ENCODE peak calls at places on chromosomes 4 and X, in eight cellular contexts. Z is colonic mucosa; N is activated naive CD4-positive, alpha-beta T cell; D is activated CD4-positive, alpha-beta T cell treated with anti-CD3 and anti-CD28 coated beads, Interleukin-2, amount 50 U/mL, for 1 hour; R is sigmoid colon; T is EL; P is midbrain; L is NCI-H526 treated with DMSO at 0.1 percent for 48 hours. E is an unnamed sample.

GRCh38 chr4:94491322-94491721 is 39.6 kb downstream of the PDLIM5 start:
- DNase-seq in R (no peak), T (peak), L (no peak), N (no peak), P (no peak), D (no peak), Z (no peak), E (no peak)

GRCh38 chrX:63511361-63511760 is 160.2 kb upstream of the SPIN4 start:
- DNase-seq in N (no peak), T (no peak), L (no peak), R (no peak), D (no peak), Z (no peak), P (no peak), E (no peak)

GRCh38 chr4:96347582-96347981 is 507.7 kb downstream of the PDHA2 start:
- DNase-seq in N (no peak), T (no peak), R (no peak), Z (no peak), D (no peak), L (no peak), P (no peak), E (no peak)

GRCh38 chrX:103488332-103488731 is 31.0 kb downstream of the RAB40A start:
- DNase-seq in L (no peak), Z (no peak), R (no peak), P (no peak), D (no peak), N (no peak), T (peak), E (peak)

GRCh38 chr4:139455187-139455586 is 1.3 kb downstream of the RAB33B start:
- DNase-seq in N (no peak), R (no peak), D (no peak), Z (peak), P (no peak), L (peak), T (no peak), E (no peak)

GRCh38 chrX:35622021-35622420 is 176.1 kb upstream of the MAGEB16 start:
- DNase-seq in Z (no peak), L (no peak), T (no peak), R (no peak), P (no peak), N (no peak), D (no peak), E (no peak)

GRCh38 chrX:18890724-18891560 is 93.0 kb downstream of the PHKA2 start:
- DNase-seq in T (no peak), Z (no peak), D (no peak), R (no peak), N (no peak), P (no peak), L (no peak), E (no peak)

GRCh38 chr4:100414016-100414790 is 103.6 kb downstream of the EMCN start:
- DNase-seq in R (no peak), P (no peak), T (no peak), D (no peak), N (no peak), L (no peak), Z (no peak), E (no peak)

GRCh38 chrX:86102341-86102740 is 45.9 kb upstream of the DACH2 start:
- DNase-seq in N (no peak), D (no peak), T (no peak), R (no peak), L (no peak), Z (no peak), P (no peak), E (no peak)

GRCh38 chrX:12794654-12795053 is 3.4 kb downstream of the PRPS2 start:
- DNase-seq in R (no peak), D (no peak), P (no peak), T (no peak), Z (no peak), L (no peak), N (no peak), E (no peak)

GRCh38 chr4:26343041-26343403 is 22.2 kb downstream of the RBPJ start:
- DNase-seq in Z (no peak), N (no peak), L (no peak), D (no peak), P (peak), R (no peak), T (peak), E (no peak)

GRCh38 chr4:121353213-121353612 is 27.6 kb downstream of the QRFPR start:
- DNase-seq in T (no peak), Z (no peak), L (no peak), D (no peak), P (no peak), R (no peak), N (no peak), E (no peak)

GRCh38 chr4:135777386-135777785 is 1575.8 kb upstream of the PABPC4L start:
- DNase-seq in T (no peak), R (no peak), D (no peak), N (no peak), L (no peak), Z (no peak), P (no peak), E (no peak)

GRCh38 chr4:19135886-19136633 is 1114.5 kb upstream of the LCORL start:
- DNase-seq in N (no peak), T (no peak), D (no peak), L (no peak), R (no peak), P (no peak), Z (no peak), E (no peak)

GRCh38 chrX:150225756-150226155 is 137.4 kb upstream of the MAMLD1 start:
- DNase-seq in T (no peak), Z (peak), P (no peak), D (no peak), N (no peak), R (no peak), L (no peak), E (no peak)

GRCh38 chr4:75644095-75644494 is 13.8 kb upstream of the CDKL2 start:
- DNase-seq in T (no peak), P (no peak), L (no peak), N (no peak), Z (no peak), R (no peak), D (no peak), E (no peak)

GRCh38 chrX:140514554-140514953 is 9.7 kb upstream of the SOX3 start:
- DNase-seq in L (no peak), D (no peak), R (no peak), P (no peak), Z (no peak), T (no peak), N (no peak), E (no peak)

GRCh38 chr4:150173420-150173819 is 95.2 kb downstream of the DCLK2 start:
- DNase-seq in Z (no peak), D (no peak), N (no peak), T (peak), P (peak), L (no peak), R (no peak), E (no peak)

E was measured in T47D.